ENCODE peak calls at places on chromosomes 1 and 21, in eight cellular contexts. F, U, T, H, D, K, V and J are unnamed samples.

GRCh38 chr1:111912116-111912515 is 77.4 kb downstream of the KCND3 start:
- DNase-seq in T (no peak), U (no peak), K (no peak), H (no peak), F (no peak), V (no peak), D (no peak), J (peak)

GRCh38 chr1:75855010-75855409 is 58.3 kb downstream of the MSH4 start:
- DNase-seq in V (no peak), F (peak), H (no peak), T (no peak), D (no peak), K (no peak), U (peak), J (no peak)

GRCh38 chr1:110042981-110043380 is 8.6 kb downstream of the STRIP1 start:
- DNase-seq in T (no peak), U (no peak), V (no peak), K (no peak), D (no peak), H (no peak), F (peak), J (no peak)

GRCh38 chr1:18871401-18872070 is 12.1 kb upstream of the TAS1R2 start:
- DNase-seq in F (no peak), D (no peak), H (no peak), U (no peak), T (no peak), K (no peak), V (no peak), J (no peak)

GRCh38 chr21:9837946-9838801 is 683.2 kb upstream of the TPTE start:
- DNase-seq in U (no peak), D (no peak), T (no peak), F (no peak), H (no peak), K (no peak), V (no peak), J (peak)

GRCh38 chr1:27509127-27510080 is 19.4 kb upstream of the WASF2 start:
- DNase-seq in H (no peak), V (no peak), T (no peak), U (no peak), F (no peak), D (no peak), K (no peak), J (no peak)

GRCh38 chr1:162187676-162188075 is 118.2 kb downstream of the NOS1AP start:
- DNase-seq in F (no peak), T (no peak), D (no peak), K (peak), H (no peak), U (no peak), V (no peak), J (no peak)

GRCh38 chr1:230543085-230543484 is 99.2 kb upstream of the COG2 start:
- DNase-seq in K (no peak), H (no peak), V (no peak), T (no peak), F (no peak), D (no peak), U (no peak), J (no peak)

GRCh38 chr21:29245104-29245643 is 53.5 kb upstream of the BACH1 start:
- DNase-seq in V (no peak), K (no peak), F (no peak), T (no peak), U (no peak), D (no peak), H (no peak), J (no peak)

GRCh38 chr1:153991806-153992205 is 1.2 kb downstream of the RPS27 start:
- DNase-seq in T (no peak), U (no peak), K (no peak), H (no peak), V (no peak), D (no peak), F (no peak), J (no peak)

GRCh38 chr1:153991151-153991472 is 550 bp downstream of the RPS27 start:
- DNase-seq in H (no peak), F (no peak), T (no peak), K (no peak), V (no peak), U (no peak), D (no peak), J (no peak)

GRCh38 chr1:153987621-153988020 is 1.5 kb upstream of the RAB13 start:
- DNase-seq in T (no peak), K (no peak), F (no peak), D (no peak), U (no peak), V (no peak), H (no peak), J (no peak)

GRCh38 chr1:153985984-153986761 is at the start of gene RAB13:
- DNase-seq in D (peak), U (peak), F (peak), K (peak), T (peak), V (peak), H (peak), J (peak)

DNA sequence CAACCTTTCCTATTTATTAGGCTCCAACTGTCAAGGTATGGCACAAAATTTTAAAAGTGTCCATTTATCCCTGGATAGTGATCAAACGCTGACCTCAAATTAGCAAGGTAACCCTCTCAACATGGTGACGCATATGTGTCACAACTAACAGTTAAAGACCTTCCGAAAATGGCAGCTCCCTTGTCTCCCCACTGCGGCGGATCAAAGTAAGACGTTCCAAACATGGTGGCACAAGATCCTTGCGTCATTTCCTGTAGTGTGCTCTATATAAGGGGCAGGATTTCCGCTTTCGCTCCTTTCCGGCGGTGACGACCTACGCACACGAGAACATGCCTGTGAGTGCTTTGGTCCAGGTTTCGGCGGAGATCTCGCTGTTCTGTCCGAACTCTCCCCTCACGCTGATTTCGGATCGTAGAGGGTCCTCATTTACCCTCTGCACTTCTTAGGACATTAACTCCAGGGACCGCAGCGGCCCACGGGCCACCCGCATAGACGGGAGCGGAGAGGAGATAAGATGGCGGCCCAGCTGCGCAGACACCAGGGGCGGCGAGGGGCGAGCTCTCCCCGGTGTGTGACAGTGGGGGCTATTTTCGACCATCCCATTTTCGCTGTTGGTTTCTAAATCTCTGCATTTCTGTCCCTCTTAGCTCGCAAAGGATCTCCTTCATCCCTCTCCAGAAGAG is at the start of gene RPS27:
- DNase-seq in K (peak), H (peak), D (peak), F (peak), T (peak), U (peak), V (peak), J (peak)
- TF ChIP-seq POLR2A in K (peak), H (peak), D (peak), F (peak), T (peak), U (peak), V (peak), J (peak)

GRCh38 chr21:44761747-44762208 is 39.8 kb downstream of the UBE2G2 start:
- DNase-seq in V (no peak), H (no peak), K (no peak), F (no peak), T (no peak), D (no peak), U (no peak), J (no peak)

GRCh38 chr21:44759628-44760285 is 41.9 kb downstream of the UBE2G2 start:
- DNase-seq in K (no peak), T (no peak), V (no peak), H (no peak), F (no peak), D (no peak), U (no peak), J (no peak)

GRCh38 chr21:44760376-44760775 is 41.2 kb downstream of the UBE2G2 start:
- DNase-seq in K (no peak), H (no peak), U (no peak), F (no peak), T (no peak), D (no peak), V (no peak), J (peak)

GRCh38 chr21:44762221-44763049 is 39.2 kb downstream of the UBE2G2 start:
- DNase-seq in H (no peak), T (no peak), V (no peak), U (no peak), K (no peak), D (no peak), F (peak), J (no peak)

GRCh38 chr21:44761011-44761729 is 40.5 kb downstream of the UBE2G2 start:
- DNase-seq in T (no peak), D (no peak), K (no peak), F (no peak), V (no peak), H (no peak), U (no peak), J (no peak)
- TF ChIP-seq CTCF in T (no peak), D (no peak), K (no peak), F (no peak), V (no peak), H (no peak), U (peak), J (no peak)

DNA sequence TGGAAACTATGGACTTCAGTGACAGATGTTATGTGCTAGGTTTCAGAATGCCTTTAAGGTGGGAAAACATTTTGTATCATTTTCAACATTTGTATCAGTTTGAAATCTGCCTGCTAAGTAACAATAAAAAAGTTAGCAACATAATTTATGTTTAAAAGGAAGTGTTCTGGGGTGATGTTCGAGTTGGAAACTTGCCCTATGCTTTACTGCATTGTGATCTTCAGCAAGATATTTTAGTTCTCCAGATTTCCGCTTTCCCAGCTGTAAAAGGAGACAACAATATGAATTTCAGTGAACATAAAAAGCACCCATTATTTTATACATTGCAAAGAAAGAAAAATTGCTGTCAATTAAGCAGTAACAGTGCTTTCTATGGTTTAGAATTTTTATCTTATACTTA is 187.4 kb downstream of the DISC1 start:
- DNase-seq in F (no peak), D (no peak), U (no peak), V (no peak), H (no peak), K (no peak), T (no peak), J (no peak)
- H3K4me3 ChIP-seq in F (no peak), D (no peak), U (no peak), V (no peak), H (no peak), K (no peak), T (no peak), J (no peak)

GRCh38 chr1:43524804-43525203 is 5.9 kb upstream of the PTPRF start:
- DNase-seq in T (no peak), K (no peak), U (no peak), F (no peak), D (no peak), V (peak), H (no peak), J (no peak)
- TF ChIP-seq POLR2A in T (no peak), K (no peak), U (no peak), F (no peak), D (no peak), V (no peak), H (no peak), J (no peak)